ENCODE peak calls at places on chromosomes 13 and 19, in seven cellular contexts. B, E, Z, V, S, J and Q are unnamed samples.

GRCh38 chr19:6259312-6259861 is 20.4 kb downstream of the MLLT1 start:
- DNase-seq in Z (no peak), S (no peak), V (peak; percentile 38), J (no peak), E (no peak), B (no peak), Q (no peak)

GRCh38 chr13:23629566-23630272 is 59.5 kb downstream of the TNFRSF19 start:
- DNase-seq in V (no peak), Z (no peak), S (no peak), B (no peak), E (no peak), J (no peak), Q (no peak)

GRCh38 chr13:62482351-62482750 is 1066.7 kb upstream of the PCDH20 start:
- DNase-seq in Z (no peak), J (peak; percentile 85), B (peak; percentile 3), V (no peak), E (no peak), S (no peak), Q (no peak)

GRCh38 chr19:44628793-44629192 is 14.9 kb upstream of the PVR start:
- DNase-seq in J (no peak), B (no peak), S (no peak), V (no peak), Z (no peak), E (no peak), Q (no peak)

GRCh38 chr19:43290568-43291359 is 21.4 kb upstream of the PSG9 start:
- DNase-seq in B (no peak), E (no peak), Z (no peak), V (no peak), J (no peak), S (no peak), Q (no peak)

GRCh38 chr13:45807520-45808099 is 43.9 kb downstream of the SIAH3 start:
- DNase-seq in B (peak; percentile 51), S (no peak), Z (no peak), V (peak; percentile 46), E (peak; percentile 48), J (peak; percentile 52), Q (peak; percentile 65)

GRCh38 chr19:3987619-3988371 is 2.5 kb upstream of the EEF2 start:
- DNase-seq in S (peak; percentile 81), B (peak; percentile 90), V (peak; percentile 88), J (peak; percentile 88), Z (peak; percentile 79), E (peak; percentile 32), Q (no peak)

GRCh38 chr19:11806354-11807098 is 7.5 kb upstream of the ZNF440 start:
- DNase-seq in S (no peak), E (no peak), B (no peak), Z (no peak), J (no peak), V (no peak), Q (no peak)

GRCh38 chr13:109381546-109382180 is 404.7 kb downstream of the IRS2 start:
- DNase-seq in V (no peak), E (peak; percentile 39), J (no peak), S (no peak), Z (no peak), B (no peak), Q (peak; percentile 41)

GRCh38 chr13:94006271-94006670 is 473.2 kb downstream of the DCT start:
- DNase-seq in V (no peak), E (no peak), J (no peak), Z (no peak), S (no peak), B (no peak), Q (no peak)

GRCh38 chr13:82800391-82800790 is 1081.9 kb downstream of the SLITRK1 start:
- DNase-seq in J (no peak), V (no peak), Z (no peak), E (no peak), B (no peak), S (no peak), Q (no peak)

GRCh38 chr13:95185311-95185710 is 115.9 kb downstream of the ABCC4 start:
- DNase-seq in J (peak; percentile 69), S (no peak), B (no peak), E (no peak), V (no peak), Z (no peak), Q (peak; percentile 19)

GRCh38 chr19:43765109-43765876 is 10.5 kb upstream of the SMG9 start:
- DNase-seq in V (peak; percentile 95), J (no peak), S (no peak), Z (peak; percentile 95), E (peak; percentile 86), B (peak; percentile 99), Q (peak; percentile 92)

GRCh38 chr19:8663920-8664670 is 33.7 kb downstream of the NFILZ start:
- DNase-seq in E (no peak), V (no peak), B (no peak), Z (no peak), S (no peak), J (no peak), Q (no peak)

GRCh38 chr19:55452381-55453325 is 8.8 kb downstream of the ISOC2 start:
- DNase-seq in S (no peak), Z (peak; percentile 51), J (peak; percentile 90), V (peak; percentile 42), B (peak; percentile 85), E (no peak), Q (peak; percentile 41)

GRCh38 chr13:34675626-34676025 is 266.4 kb upstream of the NBEA start:
- DNase-seq in S (no peak), B (no peak), V (no peak), J (no peak), Z (no peak), E (no peak), Q (no peak)

GRCh38 chr19:42290523-42291436 is 11.2 kb upstream of the PRR19 start:
- DNase-seq in Z (no peak), S (peak; percentile 43), B (peak; percentile 50), J (no peak), V (no peak), E (no peak), Q (no peak)

GRCh38 chr19:14459703-14460102 is 15.5 kb downstream of the PTGER1 start:
- DNase-seq in E (no peak), J (no peak), S (no peak), Z (no peak), B (no peak), V (no peak), Q (no peak)

GRCh38 chr19:6047741-6048231 is 62.5 kb downstream of the RFX2 start:
- DNase-seq in V (peak; percentile 69), S (no peak), B (no peak), J (peak; percentile 55), E (no peak), Z (no peak), Q (no peak)

GRCh38 chr19:8821748-8822241 is 10.3 kb downstream of the ZNF558 start:
- DNase-seq in S (no peak), E (no peak), Z (no peak), B (no peak), J (no peak), V (peak; percentile 2), Q (no peak)

GRCh38 chr19:6828306-6828697 is 55.8 kb downstream of the VAV1 start:
- DNase-seq in V (no peak), S (no peak), Z (peak; percentile 90), B (peak; percentile 91), J (no peak), E (peak; percentile 48), Q (peak; percentile 62)

GRCh38 chr13:70098669-70099068 is 9.0 kb upstream of the ATXN8OS start:
- DNase-seq in Z (no peak), E (no peak), B (no peak), J (peak; percentile 2), S (no peak), V (no peak), Q (no peak)

GRCh38 chr13:94239135-94239534 is 240.3 kb downstream of the DCT start:
- DNase-seq in E (peak; percentile 47), S (no peak), J (no peak), Z (no peak), B (peak; percentile 50), V (peak; percentile 57), Q (no peak)

GRCh38 chr13:19345916-19346422 is 164.3 kb upstream of the TUBA3C start:
- DNase-seq in J (no peak), V (no peak), B (no peak), E (no peak), Z (no peak), S (no peak), Q (no peak)

GRCh38 chr13:27619093-27619705 is 1.1 kb downstream of the LNX2 start:
- DNase-seq in S (no peak), E (no peak), Z (no peak), V (peak; percentile 76), B (no peak), J (no peak), Q (no peak)

GRCh38 chr13:35858665-35859064 is 272.5 kb downstream of the DCLK1 start:
- DNase-seq in J (no peak), Z (no peak), S (no peak), B (no peak), V (no peak), E (no peak), Q (no peak)

GRCh38 chr19:52992109-52993004 is 21.4 kb upstream of the ERVV-1 start:
- DNase-seq in S (no peak), J (no peak), V (peak; percentile 5), B (no peak), E (no peak), Z (peak; percentile 57), Q (no peak)

GRCh38 chr19:32098953-32099352 is 246.5 kb upstream of the ZNF507 start:
- DNase-seq in E (no peak), S (no peak), Z (no peak), V (no peak), B (no peak), J (no peak), Q (no peak)

GRCh38 chr19:50178320-50178719 is 15.2 kb upstream of the IZUMO2 start:
- DNase-seq in V (no peak), S (no peak), E (no peak), B (peak; percentile 37), Z (no peak), J (no peak), Q (no peak)

GRCh38 chr13:31965361-31966066 is 66.1 kb upstream of the FRY start:
- DNase-seq in E (peak; percentile 85), S (no peak), Z (no peak), B (peak; percentile 61), V (peak; percentile 56), J (no peak), Q (peak; percentile 44)

GRCh38 chr19:3007975-3008374 is 21.1 kb downstream of the TLE2 start:
- DNase-seq in S (no peak), V (no peak), E (no peak), Z (no peak), J (no peak), B (no peak), Q (no peak)

GRCh38 chr13:74246398-74246975 is 112.3 kb upstream of the KLF12 start:
- DNase-seq in J (no peak), V (peak; percentile 64), Z (no peak), E (no peak), S (no peak), B (no peak), Q (no peak)

GRCh38 chr19:19627716-19628498 is at the start of gene LPAR2:
- DNase-seq in S (peak; percentile 75), J (peak; percentile 37), B (no peak), Z (no peak), E (no peak), V (no peak), Q (no peak)

GRCh38 chr13:80341771-80342271 is 895 bp upstream of the SPRY2 start:
- DNase-seq in Z (no peak), S (no peak), V (peak; percentile 60), B (peak; percentile 55), E (no peak), J (peak; percentile 8), Q (no peak)

GRCh38 chr13:105598551-105598950 is 936.9 kb downstream of the EFNB2 start:
- DNase-seq in Z (no peak), V (peak; percentile 21), J (no peak), B (peak; percentile 3), E (peak; percentile 21), S (no peak), Q (no peak)